ENCODE peak calls at places on chromosomes 12 and 14, in six cellular contexts. V, Z, H, W, C and X are unnamed samples.

GRCh38 chr14:99350751-99351150 is 78.8 kb upstream of the BCL11B start:
- DNase-seq in V (no peak), Z (no peak), H (no peak), W (no peak), C (no peak), X (no peak)

GRCh38 chr12:52710744-52711143 is 7.4 kb upstream of the KRT77 start:
- DNase-seq in V (no peak), Z (no peak), H (no peak), W (no peak), C (no peak), X (no peak)

GRCh38 chr12:30440826-30441602 is 254.7 kb downstream of the IPO8 start:
- DNase-seq in V (no peak), Z (no peak), H (no peak), W (peak), C (no peak), X (no peak)

GRCh38 chr12:119615518-119616475 is 22.2 kb downstream of the TMEM233 start:
- DNase-seq in V (no peak), Z (no peak), H (no peak), W (no peak), C (no peak), X (no peak)

GRCh38 chr14:82854851-82855250 is 1321.2 kb upstream of the SEL1L start:
- DNase-seq in V (no peak), Z (no peak), H (no peak), W (no peak), C (no peak), X (no peak)

GRCh38 chr14:103737432-103738045 is 21.9 kb downstream of the ZFYVE21 start:
- DNase-seq in V (no peak), Z (peak), H (no peak), W (no peak), C (no peak), X (no peak)

GRCh38 chr12:79547735-79548347 is 142.9 kb downstream of the PAWR start:
- DNase-seq in V (peak), Z (no peak), H (no peak), W (peak), C (peak), X (peak)

GRCh38 chr12:96335270-96335669 is 65.0 kb downstream of the CDK17 start:
- DNase-seq in V (no peak), Z (no peak), H (no peak), W (no peak), C (no peak), X (no peak)

GRCh38 chr12:81863406-81863805 is 104.3 kb upstream of the PPFIA2 start:
- DNase-seq in V (no peak), Z (no peak), H (no peak), W (peak), C (no peak), X (peak)

GRCh38 chr14:49019467-49020100 is 566.6 kb downstream of the RPS29 start:
- DNase-seq in V (no peak), Z (no peak), H (no peak), W (no peak), C (no peak), X (no peak)

GRCh38 chr12:3213171-3213570 is 136.0 kb downstream of the TSPAN9 start:
- DNase-seq in V (no peak), Z (no peak), H (no peak), W (no peak), C (no peak), X (no peak)

GRCh38 chr14:101719708-101720107 is 41.8 kb upstream of the PPP2R5C start:
- DNase-seq in V (no peak), Z (no peak), H (no peak), W (no peak), C (no peak), X (no peak)

GRCh38 chr12:93379432-93380308 is 1.9 kb downstream of the NUDT4 start:
- DNase-seq in V (no peak), Z (no peak), H (no peak), W (peak), C (no peak), X (no peak)

GRCh38 chr12:92943482-92944250 is 14.6 kb upstream of the EEA1 start:
- DNase-seq in V (no peak), Z (no peak), H (no peak), W (peak), C (no peak), X (peak)

GRCh38 chr12:109625131-109625559 is 51.6 kb downstream of the MVK start:
- DNase-seq in V (no peak), Z (no peak), H (no peak), W (peak), C (peak), X (peak)

GRCh38 chr12:10069099-10069498 is 29.7 kb downstream of the CLEC1A start:
- DNase-seq in V (no peak), Z (no peak), H (no peak), W (no peak), C (no peak), X (peak)

GRCh38 chr12:2376855-2377657 is 324.3 kb downstream of the CACNA1C start:
- DNase-seq in V (no peak), Z (peak), H (no peak), W (no peak), C (no peak), X (no peak)

GRCh38 chr12:28710882-28711281 is 438.2 kb upstream of the FAR2 start:
- DNase-seq in V (no peak), Z (no peak), H (no peak), W (peak), C (no peak), X (peak)

GRCh38 chr12:256225-256624 is 6.4 kb downstream of the SLC6A13 start:
- DNase-seq in V (no peak), Z (no peak), H (no peak), W (no peak), C (no peak), X (no peak)

GRCh38 chr12:103824290-103824689 is 16.7 kb downstream of the NT5DC3 start:
- DNase-seq in V (no peak), Z (no peak), H (no peak), W (no peak), C (no peak), X (no peak)

GRCh38 chr14:77645520-77646230 is 29.2 kb upstream of the SPTLC2 start:
- DNase-seq in V (no peak), Z (no peak), H (no peak), W (no peak), C (no peak), X (no peak)

GRCh38 chr12:3199551-3200031 is 122.4 kb downstream of the TSPAN9 start:
- DNase-seq in V (no peak), Z (no peak), H (no peak), W (no peak), C (no peak), X (peak)

GRCh38 chr12:54251667-54252284 is 28.1 kb downstream of the CBX5 start:
- DNase-seq in V (no peak), Z (no peak), H (no peak), W (peak), C (no peak), X (peak)

GRCh38 chr12:124557518-124558223 is 9.7 kb downstream of the NCOR2 start:
- DNase-seq in V (no peak), Z (no peak), H (peak), W (no peak), C (no peak), X (no peak)

GRCh38 chr12:84976133-84976532 is 59.9 kb downstream of the TSPAN19 start:
- DNase-seq in V (no peak), Z (peak), H (no peak), W (no peak), C (no peak), X (no peak)

GRCh38 chr12:121534495-121535148 is 46.2 kb downstream of the KDM2B start:
- DNase-seq in V (no peak), Z (no peak), H (no peak), W (no peak), C (no peak), X (no peak)

GRCh38 chr12:57069522-57069921 is 9.1 kb downstream of the NEMP1 start:
- DNase-seq in V (peak), Z (peak), H (no peak), W (peak), C (peak), X (peak)

GRCh38 chr12:123064356-123064755 is 83.9 kb downstream of the ARL6IP4 start:
- DNase-seq in V (no peak), Z (peak), H (no peak), W (no peak), C (peak), X (no peak)

GRCh38 chr14:82710257-82710841 is 1176.7 kb upstream of the SEL1L start:
- DNase-seq in V (peak), Z (no peak), H (peak), W (peak), C (peak), X (peak)